ENCODE peak calls at places on chromosome 21, in nine cellular contexts. P, A, Z, M, S, F, Y, D and Q are unnamed samples.

GRCh38 chr21:14438204-14438603 is 55.3 kb upstream of the HSPA13 start:
- DNase-seq in S (no peak), P (no peak), D (no peak), M (no peak), Z (no peak), A (no peak), Y (no peak), F (no peak), Q (peak; percentile 10)

GRCh38 chr21:45590246-45590725 is 48.0 kb upstream of the SLC19A1 start:
- DNase-seq in D (peak; percentile 30), Y (peak; percentile 47), A (peak; percentile 87), F (peak; percentile 30), M (no peak), Z (peak; percentile 71), P (peak; percentile 76), S (peak; percentile 63), Q (peak; percentile 69)

GRCh38 chr21:34795152-34796141 is 126.7 kb downstream of the CLIC6 start:
- DNase-seq in Y (peak; percentile 90), S (no peak), P (no peak), A (peak; percentile 67), D (no peak), F (no peak), M (no peak), Z (no peak), Q (peak; percentile 30)

GRCh38 chr21:42156690-42157605 is 62.0 kb upstream of the ABCG1 start:
- DNase-seq in P (no peak), Y (peak; percentile 31), F (peak; percentile 96), Z (no peak), S (no peak), D (peak; percentile 36), A (no peak), M (peak; percentile 3), Q (peak; percentile 23)

GRCh38 chr21:46153259-46154154 is 1.9 kb downstream of the FTCD start:
- DNase-seq in D (peak; percentile 75), Z (no peak), F (peak; percentile 45), Y (peak; percentile 62), S (peak; percentile 28), P (peak; percentile 38), M (no peak), A (peak; percentile 75), Q (peak; percentile 69)

GRCh38 chr21:26070822-26071425 is 99.6 kb downstream of the APP start:
- DNase-seq in D (no peak), A (peak; percentile 62), P (peak; percentile 87), Z (no peak), M (no peak), F (no peak), Y (no peak), S (peak; percentile 1), Q (peak; percentile 66)

GRCh38 chr21:43282358-43283120 is 113.7 kb downstream of the CRYAA start:
- DNase-seq in F (no peak), S (no peak), A (no peak), P (no peak), D (no peak), Z (no peak), Y (no peak), M (no peak), Q (no peak)

GRCh38 chr21:44653656-44654575 is 543 bp downstream of the KRTAP12-4 start:
- DNase-seq in D (no peak), Y (no peak), M (peak; percentile 67), Z (no peak), S (no peak), A (no peak), P (peak; percentile 77), F (no peak), Q (no peak)

GRCh38 chr21:43644609-43645008 is 14.7 kb downstream of the HSF2BP start:
- DNase-seq in S (no peak), Z (no peak), F (peak; percentile 80), A (peak; percentile 17), D (no peak), Y (peak; percentile 45), P (no peak), M (no peak), Q (peak; percentile 33)

GRCh38 chr21:44285547-44285992 is at the start of gene AIRE:
- DNase-seq in D (no peak), Y (no peak), S (no peak), A (peak; percentile 72), F (no peak), M (no peak), P (no peak), Z (no peak), Q (no peak)

GRCh38 chr21:8991088-8991907 is 1530.1 kb upstream of the TPTE start:
- DNase-seq in D (no peak), P (no peak), F (no peak), M (no peak), S (no peak), Z (no peak), A (no peak), Y (no peak), Q (no peak)

GRCh38 chr21:45358711-45359310 is 46.2 kb upstream of the COL18A1 start:
- DNase-seq in S (no peak), M (no peak), P (no peak), Z (no peak), D (no peak), Y (no peak), A (no peak), F (no peak), Q (no peak)

GRCh38 chr21:21324297-21324696 is 326.1 kb downstream of the NCAM2 start:
- DNase-seq in P (no peak), D (no peak), A (no peak), F (no peak), Y (no peak), Z (no peak), M (no peak), S (no peak), Q (no peak)

GRCh38 chr21:35026617-35027557 is 22.2 kb downstream of the RUNX1 start:
- DNase-seq in F (peak; percentile 60), Z (peak; percentile 54), S (peak; percentile 72), Y (peak; percentile 22), A (peak; percentile 16), P (peak; percentile 99), M (peak; percentile 10), D (peak; percentile 16), Q (peak; percentile 35)

GRCh38 chr21:45318556-45319341 is 31.1 kb upstream of the POFUT2 start:
- DNase-seq in M (no peak), D (peak; percentile 48), F (no peak), Z (no peak), S (no peak), A (peak; percentile 52), Y (peak; percentile 81), P (no peak), Q (peak; percentile 94)

GRCh38 chr21:31670065-31670464 is 10.6 kb downstream of the SOD1 start:
- DNase-seq in F (no peak), M (no peak), D (no peak), A (no peak), P (no peak), Z (no peak), Y (no peak), S (no peak), Q (no peak)

GRCh38 chr21:18951291-18952038 is 547.9 kb upstream of the TMPRSS15 start:
- DNase-seq in P (peak; percentile 7), D (peak; percentile 35), A (no peak), M (no peak), Z (no peak), F (peak; percentile 14), Y (no peak), S (no peak), Q (peak; percentile 26)

GRCh38 chr21:43370091-43370658 is 56.8 kb downstream of the SIK1 start:
- DNase-seq in P (no peak), M (no peak), Y (no peak), D (no peak), Z (no peak), S (no peak), F (no peak), A (peak; percentile 41), Q (no peak)

GRCh38 chr21:43907751-43908150 is 42.7 kb downstream of the AGPAT3 start:
- DNase-seq in S (no peak), D (no peak), P (no peak), A (no peak), M (no peak), F (no peak), Z (no peak), Y (no peak), Q (no peak)

GRCh38 chr21:33964706-33965325 is 49.2 kb upstream of the ATP5PO start:
- DNase-seq in Y (no peak), S (no peak), P (no peak), F (no peak), A (peak; percentile 61), M (no peak), Z (no peak), D (no peak), Q (no peak)

GRCh38 chr21:15022608-15023261 is 42.1 kb downstream of the NRIP1 start:
- DNase-seq in P (no peak), F (no peak), Z (no peak), Y (no peak), A (no peak), D (no peak), S (no peak), M (no peak), Q (no peak)

GRCh38 chr21:46157987-46158451 is 2.6 kb upstream of the FTCD start:
- DNase-seq in M (no peak), A (no peak), P (no peak), S (no peak), D (no peak), Y (no peak), Z (no peak), F (peak; percentile 4), Q (no peak)

GRCh38 chr21:38796426-38796825 is 9.3 kb upstream of the ETS2 start:
- DNase-seq in F (no peak), M (peak; percentile 29), Z (no peak), A (no peak), S (no peak), D (no peak), Y (peak; percentile 34), P (no peak), Q (no peak)

GRCh38 chr21:31731112-31731801 is 661 bp downstream of the SCAF4 start:
- DNase-seq in D (peak; percentile 48), M (peak; percentile 35), P (peak; percentile 70), F (peak; percentile 45), A (peak; percentile 14), Z (peak; percentile 43), S (peak; percentile 19), Y (peak; percentile 48), Q (peak; percentile 65)

GRCh38 chr21:25428537-25428936 is 178.7 kb downstream of the MRPL39 start:
- DNase-seq in D (no peak), A (no peak), P (peak; percentile 42), S (no peak), M (no peak), Z (no peak), Y (no peak), F (no peak), Q (no peak)

GRCh38 chr21:33069994-33070811 is at the start of gene OLIG1:
- DNase-seq in S (peak; percentile 28), Z (no peak), D (peak; percentile 52), M (no peak), F (peak; percentile 90), P (peak; percentile 66), Y (peak; percentile 39), A (peak; percentile 11), Q (peak; percentile 23)

GRCh38 chr21:35134299-35134698 is 85.2 kb upstream of the RUNX1 start:
- DNase-seq in Z (no peak), P (no peak), M (no peak), Y (no peak), A (no peak), F (no peak), D (no peak), S (no peak), Q (no peak)

GRCh38 chr21:45541221-45542039 is 810 bp downstream of the SLC19A1 start:
- DNase-seq in M (peak; percentile 29), F (peak; percentile 78), Y (peak; percentile 83), D (no peak), A (peak; percentile 85), Z (peak; percentile 61), S (peak; percentile 83), P (peak; percentile 86), Q (peak; percentile 80)

GRCh38 chr21:39121600-39122355 is 61.5 kb downstream of the PSMG1 start:
- DNase-seq in Y (no peak), P (peak; percentile 83), F (no peak), S (no peak), Z (no peak), A (no peak), M (no peak), D (no peak), Q (no peak)

GRCh38 chr21:33374874-33375644 is 28.2 kb upstream of the IFNGR2 start:
- DNase-seq in P (no peak), M (no peak), F (no peak), A (no peak), S (no peak), Y (no peak), Z (no peak), D (no peak), Q (no peak)